ENCODE peak calls at places on chromosomes 3 and 15, in five cellular contexts. P, Q, L, N and E are unnamed samples.
A peak's percentile ranks its signal among the peaks of the same experiment; 100 is the strongest.

GRCh38 chr3:31536417-31536991 is 3.8 kb downstream of the STT3B start:
- DNase-seq in L (no peak), Q (no peak), P (no peak), N (no peak), E (no peak)

GRCh38 chr3:100637197-100637631 is 27.8 kb downstream of the ADGRG7 start:
- DNase-seq in Q (no peak), P (no peak), L (no peak), N (no peak), E (no peak)

GRCh38 chr3:14512944-14513332 is 27.2 kb downstream of the GRIP2 start:
- DNase-seq in P (peak; percentile 2), Q (no peak), L (no peak), N (no peak), E (no peak)

GRCh38 chr15:59622289-59622688 is 10.7 kb downstream of the GCNT3 start:
- DNase-seq in P (peak; percentile 35), N (peak; percentile 40), Q (no peak), L (no peak), E (peak; percentile 26)

GRCh38 chr3:47161983-47162694 is 1.8 kb downstream of the SETD2 start:
- DNase-seq in Q (no peak), L (no peak), N (no peak), P (no peak), E (no peak)

GRCh38 chr3:171169866-171170265 is 143.3 kb upstream of the SLC2A2 start:
- DNase-seq in P (no peak), N (no peak), L (no peak), Q (no peak), E (no peak)

GRCh38 chr3:126118591-126118990 is 34.7 kb upstream of the SLC41A3 start:
- DNase-seq in P (no peak), N (no peak), L (no peak), Q (no peak), E (no peak)

GRCh38 chr15:70112018-70112395 is 14.3 kb upstream of the TLE3 start:
- DNase-seq in L (no peak), Q (no peak), P (no peak), N (no peak), E (no peak)

GRCh38 chr15:89130194-89130593 is 41.9 kb downstream of the ABHD2 start:
- DNase-seq in L (no peak), P (no peak), Q (no peak), N (no peak), E (no peak)

GRCh38 chr3:21670386-21670785 is 80.6 kb downstream of the ZNF385D start:
- DNase-seq in L (no peak), N (no peak), Q (no peak), P (no peak), E (no peak)

GRCh38 chr3:46282041-46282440 is 39.8 kb downstream of the CCR3 start:
- DNase-seq in L (no peak), Q (no peak), P (no peak), N (no peak), E (no peak)

GRCh38 chr3:152151216-152151874 is 117.4 kb upstream of the MBNL1 start:
- DNase-seq in N (no peak), P (no peak), Q (no peak), L (no peak), E (no peak)

GRCh38 chr15:70227122-70227521 is 129.4 kb upstream of the TLE3 start:
- DNase-seq in Q (no peak), P (no peak), L (no peak), N (no peak), E (no peak)

GRCh38 chr3:105904683-105905320 is 36.0 kb upstream of the CBLB start:
- DNase-seq in N (no peak), P (no peak), Q (no peak), L (no peak), E (peak; percentile 7)

GRCh38 chr3:62167566-62168262 is 205.6 kb downstream of the FEZF2 start:
- DNase-seq in N (no peak), L (no peak), P (no peak), Q (no peak), E (no peak)

GRCh38 chr3:71441217-71441924 is 142.2 kb downstream of the FOXP1 start:
- DNase-seq in P (no peak), L (no peak), N (no peak), Q (no peak), E (no peak)

GRCh38 chr3:54557538-54558419 is 370.1 kb downstream of the LRTM1 start:
- DNase-seq in P (no peak), Q (no peak), L (no peak), N (no peak), E (no peak)

GRCh38 chr3:197339841-197340520 is 41.6 kb upstream of the DLG1 start:
- DNase-seq in L (no peak), Q (no peak), P (no peak), N (no peak), E (peak; percentile 64)